ENCODE peak calls at places on chromosome 1, in five cellular contexts. J is AG04450, B is right lobe of liver, L is left ventricle myocardium inferior, A is hepatocyte. G is an unnamed sample.

GRCh38 chr1:17245926-17246325 is 3.0 kb upstream of the PADI3 start:
- DNase-seq in J (no peak), L (no peak), B (no peak), A (no peak), G (no peak)

GRCh38 chr1:30715216-30715615 is 8.2 kb downstream of the MATN1 start:
- DNase-seq in B (peak; percentile 40), L (no peak), A (no peak), J (no peak), G (no peak)

GRCh38 chr1:194295690-194296089 is 1109.3 kb upstream of the B3GALT2 start:
- DNase-seq in A (peak; percentile 70), J (no peak), B (no peak), L (no peak), G (no peak)

GRCh38 chr1:243452092-243452491 is 196.3 kb downstream of the SDCCAG8 start:
- DNase-seq in B (no peak), A (no peak), L (no peak), J (no peak), G (no peak)

GRCh38 chr1:6035719-6036118 is 10.0 kb upstream of the KCNAB2 start:
- DNase-seq in L (no peak), B (no peak), J (no peak), A (no peak), G (no peak)

GRCh38 chr1:67814121-67814772 is 19.0 kb downstream of the GNG12 start:
- DNase-seq in B (no peak), L (no peak), A (no peak), J (no peak), G (no peak)

GRCh38 chr1:150268342-150268705 is 492 bp downstream of the APH1A start:
- DNase-seq in B (peak; percentile 66), J (no peak), L (no peak), A (peak; percentile 77), G (no peak)

GRCh38 chr1:39266269-39266668 is 61.8 kb downstream of the MACF1 start:
- DNase-seq in J (no peak), B (no peak), L (no peak), A (peak; percentile 15), G (no peak)

GRCh38 chr1:208101661-208102431 is 142.3 kb downstream of the PLXNA2 start:
- DNase-seq in J (no peak), B (peak; percentile 91), L (no peak), A (no peak), G (no peak)

GRCh38 chr1:167616521-167616920 is 13.5 kb upstream of the RCSD1 start:
- DNase-seq in A (no peak), J (no peak), L (no peak), B (no peak), G (no peak)

GRCh38 chr1:181919729-181919991 is 141.9 kb downstream of the ZNF648 start:
- DNase-seq in L (no peak), A (no peak), B (no peak), J (no peak), G (no peak)

GRCh38 chr1:234676103-234676594 is 66.2 kb upstream of the IRF2BP2 start:
- DNase-seq in L (peak; percentile 88), J (no peak), A (peak; percentile 80), B (peak; percentile 79), G (no peak)

DNA sequence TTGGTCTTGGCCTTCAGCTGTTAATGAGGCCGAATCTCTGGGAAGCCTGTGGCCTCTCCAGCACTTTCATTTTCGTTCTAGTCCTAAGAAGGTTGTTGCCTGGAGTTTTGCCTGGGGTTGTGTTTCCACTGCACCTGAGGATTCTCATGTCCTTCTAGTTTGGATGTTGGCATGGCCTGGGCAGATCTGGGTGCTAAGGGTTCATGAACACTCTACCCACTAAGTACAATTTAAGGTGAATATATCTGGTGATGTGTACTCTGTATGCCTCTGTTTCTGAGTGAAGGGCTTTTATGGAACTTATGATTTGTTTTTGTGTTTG is 3.0 kb downstream of the FOXD2 start:
- DNase-seq in A (no peak), B (no peak), L (no peak), J (no peak), G (no peak)
- H3K27me3 ChIP-seq in A (peaks cover 79% of the 10 kb centered on the region), B (no peaks in the 10 kb centered on the region), L (peaks cover 99% of the 10 kb centered on the region), J (peaks cover 67% of the 10 kb centered on the region), G (peaks cover 74% of the 10 kb centered on the region)

DNA sequence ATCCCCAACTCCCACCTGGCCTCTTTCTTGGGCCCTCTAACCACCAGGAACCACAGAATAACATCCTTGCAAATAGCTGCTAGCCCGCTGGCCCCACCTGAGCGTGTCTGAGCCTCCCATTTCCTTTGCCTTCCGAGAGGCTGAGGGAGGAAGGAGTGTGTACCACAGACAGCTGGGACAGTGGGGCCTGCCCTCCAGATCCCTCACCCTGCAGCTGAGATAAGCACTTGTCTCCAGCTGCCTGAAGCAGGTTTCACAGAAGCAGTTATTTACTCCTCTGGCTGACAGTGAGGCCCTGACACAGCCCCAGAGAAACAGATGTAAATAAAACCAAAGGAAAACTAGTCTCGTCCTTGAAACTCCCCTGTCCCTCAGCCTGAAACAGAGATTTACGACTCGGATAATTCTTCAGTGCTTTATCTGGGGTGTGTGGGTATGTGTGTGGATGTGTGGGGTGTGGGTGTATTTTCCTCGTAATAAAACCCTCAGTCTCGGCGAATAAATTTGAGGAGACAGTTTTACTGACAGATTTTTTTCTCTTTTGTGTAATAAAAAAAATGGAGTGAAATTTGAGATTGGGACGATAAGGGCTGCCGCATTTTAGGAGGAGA is 181.1 kb downstream of the IGSF21 start:
- DNase-seq in L (no peak), A (peak; percentile 40), J (no peak), B (no peak), G (no peak)
- H3K27me3 ChIP-seq in L (peaks cover 98% of the 10 kb centered on the region), A (peaks cover 18% of the 10 kb centered on the region), J (peaks cover 2% of the 10 kb centered on the region), B (no peaks in the 10 kb centered on the region), G (peaks cover 68% of the 10 kb centered on the region)

DNA sequence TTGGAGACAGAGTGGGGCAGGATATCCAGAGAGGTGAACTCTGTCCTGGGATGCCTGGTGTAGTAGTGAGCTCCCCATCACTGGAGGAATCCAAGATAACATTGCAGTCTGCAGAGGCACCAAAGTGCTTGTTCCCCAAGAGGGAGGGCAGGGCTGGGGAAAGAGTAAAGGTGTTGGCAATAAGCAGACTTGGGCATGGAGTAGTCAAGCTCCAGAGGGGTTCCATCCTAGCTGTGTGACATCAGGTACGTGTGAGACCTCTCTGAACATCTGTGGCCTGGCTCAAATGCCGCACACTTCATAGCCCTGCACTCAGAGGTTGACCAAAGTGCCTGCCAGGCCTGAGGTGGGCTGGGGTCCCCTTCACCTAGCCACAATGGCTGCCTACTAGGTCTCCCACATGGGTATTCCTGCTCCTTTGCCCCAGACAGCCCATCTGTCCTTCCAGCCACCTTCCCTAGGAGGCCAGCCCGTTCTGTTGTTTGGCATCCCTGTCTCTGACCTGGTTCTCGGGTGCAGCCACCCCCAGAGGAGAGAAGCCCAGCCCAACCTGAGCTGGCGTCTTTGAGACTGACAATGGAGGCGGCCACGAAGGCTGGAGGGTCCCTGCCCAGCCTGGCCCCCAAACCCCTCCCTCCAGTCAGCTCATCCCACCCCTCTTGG is 2.8 kb upstream of the ARF1 start:
- DNase-seq in L (peak; percentile 12), J (no peak), A (no peak), B (peak; percentile 32), G (no peak)
- H3K27me3 ChIP-seq in L (peaks cover 3% of the 10 kb centered on the region), J (no peaks in the 10 kb centered on the region), A (no peaks in the 10 kb centered on the region), B (no peaks in the 10 kb centered on the region), G (no peaks in the 10 kb centered on the region)

DNA sequence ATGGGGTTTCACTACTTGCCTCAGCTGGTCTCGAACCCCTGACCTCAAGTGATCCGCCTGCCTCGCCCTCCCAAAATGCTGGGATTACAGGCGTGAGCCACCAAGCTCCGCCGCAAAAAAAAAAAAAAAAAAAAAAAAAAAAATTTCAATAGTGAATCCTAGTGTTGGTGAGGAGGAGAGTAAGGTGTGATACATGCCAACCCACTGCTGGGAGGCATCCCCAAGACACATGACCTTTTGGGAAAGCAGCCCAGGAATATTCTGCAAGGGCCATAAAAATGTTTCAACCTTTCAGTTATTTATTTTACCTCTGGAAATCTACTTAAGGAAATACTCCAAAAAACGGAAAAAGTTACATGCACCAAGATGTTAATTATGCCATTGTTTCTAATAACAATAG is 69.0 kb downstream of the ITPKB start:
- DNase-seq in A (no peak), L (no peak), B (no peak), J (no peak), G (no peak)
- H3K27me3 ChIP-seq in A (no peaks in the 10 kb centered on the region), L (no peaks in the 10 kb centered on the region), B (no peaks in the 10 kb centered on the region), J (no peaks in the 10 kb centered on the region), G (no peaks in the 10 kb centered on the region)

DNA sequence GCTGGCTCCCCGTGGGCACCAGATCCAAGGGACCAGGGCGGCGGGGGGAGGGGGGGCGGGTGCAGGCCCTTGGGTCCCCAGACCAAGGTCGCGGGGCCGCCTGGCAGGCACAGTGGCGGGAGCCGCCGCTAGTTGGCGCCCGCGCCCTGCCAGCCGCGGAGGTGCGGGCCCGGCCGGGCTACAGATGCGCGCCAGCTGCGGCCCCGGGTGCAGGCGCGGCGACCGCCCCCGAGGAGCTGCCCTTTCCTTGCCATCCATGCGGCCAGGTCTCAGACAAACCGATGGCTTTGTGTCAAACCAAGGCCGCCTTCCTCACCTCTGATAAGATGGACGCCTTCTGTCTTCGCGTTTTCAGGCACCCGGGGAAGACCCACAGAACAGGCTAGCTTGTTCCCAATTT is 2.2 kb upstream of the RUNX3 start:
- DNase-seq in J (no peak), L (peak; percentile 42), A (peak; percentile 77), B (no peak), G (no peak)
- H3K27me3 ChIP-seq in J (peaks cover 82% of the 10 kb centered on the region), L (peaks cover 94% of the 10 kb centered on the region), A (peaks cover 76% of the 10 kb centered on the region), B (peaks cover 5% of the 10 kb centered on the region), G (peaks cover 60% of the 10 kb centered on the region)

DNA sequence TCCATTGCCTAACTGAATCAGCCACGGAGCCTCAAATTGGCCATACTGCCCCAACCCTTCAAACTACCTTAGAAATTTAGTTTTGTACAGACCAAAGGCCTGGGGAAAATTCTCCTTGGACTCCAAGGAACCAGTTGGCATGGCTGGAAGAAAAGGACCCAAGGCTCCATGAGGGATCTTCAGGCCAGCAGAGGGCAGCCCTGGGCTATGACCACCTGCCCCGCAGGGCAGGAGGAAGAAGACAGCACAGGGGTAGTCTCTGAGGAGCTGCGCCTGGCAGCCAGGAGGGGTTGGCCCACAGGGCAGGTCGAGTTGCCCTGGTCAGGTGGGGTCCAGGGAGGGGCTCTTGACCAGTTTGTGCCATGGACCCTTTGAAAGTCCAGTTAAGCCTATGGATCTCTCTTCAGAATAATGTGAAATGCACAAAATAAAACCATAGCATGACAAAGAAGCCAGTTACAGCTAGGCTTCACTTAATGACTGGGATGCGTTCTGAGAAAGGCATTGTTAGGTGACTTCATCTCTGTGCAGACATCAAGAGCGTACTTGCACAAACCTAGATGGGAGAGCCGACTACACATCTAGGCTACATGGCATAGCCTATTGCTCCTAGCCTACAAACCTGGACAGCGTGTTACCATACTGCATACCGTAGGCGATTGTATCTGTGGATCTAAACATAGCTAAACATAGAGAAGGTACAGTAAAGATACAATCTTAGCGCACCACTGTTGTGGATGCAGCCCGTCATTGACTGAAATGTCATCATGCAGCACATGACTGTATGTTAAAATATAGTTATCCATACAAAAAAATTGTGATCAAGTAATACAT is 26.1 kb downstream of the CACNA1S start:
- DNase-seq in A (peak; percentile 70), L (peak; percentile 34), B (peak; percentile 71), J (no peak), G (no peak)
- H3K27me3 ChIP-seq in A (no peaks in the 10 kb centered on the region), L (peaks cover 37% of the 10 kb centered on the region), B (no peaks in the 10 kb centered on the region), J (peaks cover 52% of the 10 kb centered on the region), G (no peaks in the 10 kb centered on the region)

GRCh38 chr1:119009300-119009660 is 21.1 kb upstream of the TBX15 start:
- DNase-seq in L (no peak), J (no peak), A (no peak), B (no peak), G (no peak)

GRCh38 chr1:119011706-119012105 is 23.6 kb upstream of the TBX15 start:
- DNase-seq in A (no peak), L (no peak), J (no peak), B (no peak), G (no peak)

GRCh38 chr1:119010201-119010600 is 22.1 kb upstream of the TBX15 start:
- DNase-seq in J (no peak), L (no peak), B (no peak), A (no peak), G (no peak)

GRCh38 chr1:119015547-119015946 is 27.4 kb upstream of the TBX15 start:
- DNase-seq in B (no peak), L (no peak), A (no peak), J (no peak), G (no peak)

GRCh38 chr1:119012383-119012782 is 24.2 kb upstream of the TBX15 start:
- DNase-seq in B (no peak), L (no peak), J (no peak), A (no peak), G (no peak)
- H3K27me3 ChIP-seq in B (no peaks in the 10 kb centered on the region), L (peaks cover 33% of the 10 kb centered on the region), J (peaks cover 20% of the 10 kb centered on the region), A (peaks cover 26% of the 10 kb centered on the region), G (peaks cover 14% of the 10 kb centered on the region)